ENCODE peak calls at places on chromosomes 2 and 18, in five cellular contexts. B is amygdala, D is NCI-H82, A is body of pancreas, F is natural killer cell. C is an unnamed sample.

GRCh38 chr2:202418511-202418910 is 42.4 kb downstream of the BMPR2 start:
- DNase-seq in B (no peak), D (no peak), A (no peak), F (no peak), C (no peak)

GRCh38 chr2:32697156-32697555 is 69.3 kb downstream of the TTC27 start:
- DNase-seq in B (no peak), D (no peak), A (no peak), F (no peak), C (no peak)

GRCh38 chr2:11669454-11670291 is at the start of gene NTSR2:
- DNase-seq in B (peak; percentile 52), D (no peak), A (peak; percentile 73), F (peak; percentile 25), C (no peak)

GRCh38 chr2:12305931-12306330 is 410.8 kb upstream of the TRIB2 start:
- DNase-seq in B (no peak), D (no peak), A (no peak), F (no peak), C (no peak)

GRCh38 chr2:204110250-204111183 is 174.0 kb downstream of the ICOS start:
- DNase-seq in B (no peak), D (no peak), A (peak; percentile 8), F (peak; percentile 53), C (no peak)

GRCh38 chr2:133717497-133717896 is 149.2 kb upstream of the NCKAP5 start:
- DNase-seq in B (no peak), D (no peak), A (no peak), F (no peak), C (no peak)

GRCh38 chr2:40213071-40213470 is 238.8 kb downstream of the SLC8A1 start:
- DNase-seq in B (no peak), D (peak; percentile 30), A (no peak), F (no peak), C (no peak)

GRCh38 chr2:74201596-74201995 is 3.2 kb downstream of the MTHFD2 start:
- DNase-seq in B (no peak), D (no peak), A (no peak), F (no peak), C (no peak)

GRCh38 chr2:143778981-143779380 is 649.8 kb downstream of the ARHGAP15 start:
- DNase-seq in B (no peak), D (peak; percentile 62), A (no peak), F (no peak), C (no peak)

GRCh38 chr2:46434851-46435273 is 44.5 kb upstream of the TMEM247 start:
- DNase-seq in B (no peak), D (no peak), A (no peak), F (no peak), C (no peak)

GRCh38 chr18:7616661-7617060 is 49.5 kb downstream of the PTPRM start:
- DNase-seq in B (no peak), D (no peak), A (peak; percentile 34), F (no peak), C (no peak)

GRCh38 chr18:46736136-46736535 is 20.7 kb downstream of the ST8SIA5 start:
- DNase-seq in B (no peak), D (no peak), A (no peak), F (no peak), C (no peak)

GRCh38 chr18:75264195-75264594 is 53.6 kb downstream of the TSHZ1 start:
- DNase-seq in B (no peak), D (no peak), A (no peak), F (no peak), C (peak; percentile 43)

GRCh38 chr2:45585267-45585861 is 25.7 kb downstream of the SRBD1 start:
- DNase-seq in B (no peak), D (peak; percentile 40), A (peak; percentile 77), F (no peak), C (no peak)

GRCh38 chr2:39938035-39938835 is 159.2 kb upstream of the THUMPD2 start:
- DNase-seq in B (no peak), D (no peak), A (no peak), F (no peak), C (no peak)

GRCh38 chr18:7677001-7677400 is 109.9 kb downstream of the PTPRM start:
- DNase-seq in B (no peak), D (no peak), A (no peak), F (no peak), C (no peak)

GRCh38 chr2:15180379-15180778 is 380.8 kb downstream of the NBAS start:
- DNase-seq in B (no peak), D (no peak), A (no peak), F (no peak), C (no peak)

C was measured in SK-N-DZ.